ENCODE peak calls at places on chromosome 16, in six cellular contexts. One of them, this sample, is unnamed.

GRCh38 chr16:76176153-76176552 is 101.0 kb upstream of the CNTNAP4 start:
- DNase-seq in activated T-cell treated with anti-CD3 and anti-CD28 coated beads for 1 hour: no peak
- DNase-seq in naive thymus-derived CD4-positive, alpha-beta T cell: no peak
- DNase-seq in DMS153: no peak
- DNase-seq in neuronal stem cell: no peak
- DNase-seq in fibroblast of gingiva: no peak
- DNase-seq in this sample: no peak

GRCh38 chr16:67661101-67661661 is 421 bp downstream of the PARD6A start:
- DNase-seq in neuronal stem cell: peak
- DNase-seq in DMS153: peak
- DNase-seq in fibroblast of gingiva: no peak
- DNase-seq in activated T-cell treated with anti-CD3 and anti-CD28 coated beads for 1 hour: no peak
- DNase-seq in naive thymus-derived CD4-positive, alpha-beta T cell: no peak
- DNase-seq in this sample: peak

GRCh38 chr16:89945654-89946053 is 2.9 kb upstream of the DEF8 start:
- DNase-seq in neuronal stem cell: no peak
- DNase-seq in naive thymus-derived CD4-positive, alpha-beta T cell: no peak
- DNase-seq in fibroblast of gingiva: no peak
- DNase-seq in activated T-cell treated with anti-CD3 and anti-CD28 coated beads for 1 hour: no peak
- DNase-seq in DMS153: peak
- DNase-seq in this sample: no peak

GRCh38 chr16:86647561-86647960 is 69.2 kb downstream of the FOXL1 start:
- DNase-seq in DMS153: no peak
- DNase-seq in naive thymus-derived CD4-positive, alpha-beta T cell: no peak
- DNase-seq in fibroblast of gingiva: no peak
- DNase-seq in activated T-cell treated with anti-CD3 and anti-CD28 coated beads for 1 hour: no peak
- DNase-seq in neuronal stem cell: no peak
- DNase-seq in this sample: no peak

GRCh38 chr16:56871172-56871593 is 6.2 kb downstream of the SLC12A3 start:
- DNase-seq in DMS153: no peak
- DNase-seq in naive thymus-derived CD4-positive, alpha-beta T cell: no peak
- DNase-seq in activated T-cell treated with anti-CD3 and anti-CD28 coated beads for 1 hour: no peak
- DNase-seq in neuronal stem cell: no peak
- DNase-seq in fibroblast of gingiva: peak
- DNase-seq in this sample: peak

GRCh38 chr16:88596477-88596876 is 26.3 kb downstream of the ZC3H18 start:
- DNase-seq in naive thymus-derived CD4-positive, alpha-beta T cell: no peak
- DNase-seq in neuronal stem cell: no peak
- DNase-seq in activated T-cell treated with anti-CD3 and anti-CD28 coated beads for 1 hour: no peak
- DNase-seq in fibroblast of gingiva: no peak
- DNase-seq in DMS153: no peak
- DNase-seq in this sample: peak

GRCh38 chr16:47713225-47713595 is 252.1 kb downstream of the PHKB start:
- DNase-seq in activated T-cell treated with anti-CD3 and anti-CD28 coated beads for 1 hour: no peak
- DNase-seq in DMS153: no peak
- DNase-seq in neuronal stem cell: no peak
- DNase-seq in naive thymus-derived CD4-positive, alpha-beta T cell: no peak
- DNase-seq in fibroblast of gingiva: peak
- DNase-seq in this sample: peak

GRCh38 chr16:19672378-19672777 is 45.6 kb downstream of the KNOP1 start:
- DNase-seq in DMS153: no peak
- DNase-seq in activated T-cell treated with anti-CD3 and anti-CD28 coated beads for 1 hour: no peak
- DNase-seq in naive thymus-derived CD4-positive, alpha-beta T cell: no peak
- DNase-seq in fibroblast of gingiva: no peak
- DNase-seq in neuronal stem cell: no peak
- DNase-seq in this sample: no peak

GRCh38 chr16:64545769-64546168 is 576.1 kb downstream of the CDH11 start:
- DNase-seq in neuronal stem cell: no peak
- DNase-seq in DMS153: no peak
- DNase-seq in fibroblast of gingiva: no peak
- DNase-seq in activated T-cell treated with anti-CD3 and anti-CD28 coated beads for 1 hour: no peak
- DNase-seq in naive thymus-derived CD4-positive, alpha-beta T cell: no peak
- DNase-seq in this sample: no peak

GRCh38 chr16:68086336-68086821 is 1.2 kb downstream of the NFATC3 start:
- DNase-seq in DMS153: no peak
- DNase-seq in activated T-cell treated with anti-CD3 and anti-CD28 coated beads for 1 hour: no peak
- DNase-seq in naive thymus-derived CD4-positive, alpha-beta T cell: no peak
- DNase-seq in fibroblast of gingiva: peak
- DNase-seq in neuronal stem cell: no peak
- DNase-seq in this sample: no peak

GRCh38 chr16:55842369-55843104 is 9.6 kb upstream of the CES1 start:
- DNase-seq in fibroblast of gingiva: no peak
- DNase-seq in naive thymus-derived CD4-positive, alpha-beta T cell: peak
- DNase-seq in neuronal stem cell: peak
- DNase-seq in activated T-cell treated with anti-CD3 and anti-CD28 coated beads for 1 hour: no peak
- DNase-seq in DMS153: peak
- DNase-seq in this sample: peak

GRCh38 chr16:86898386-86898785 is 320.0 kb downstream of the FOXL1 start:
- DNase-seq in naive thymus-derived CD4-positive, alpha-beta T cell: no peak
- DNase-seq in activated T-cell treated with anti-CD3 and anti-CD28 coated beads for 1 hour: no peak
- DNase-seq in fibroblast of gingiva: no peak
- DNase-seq in neuronal stem cell: no peak
- DNase-seq in DMS153: no peak
- DNase-seq in this sample: no peak

GRCh38 chr16:68194263-68194662 is 41.7 kb downstream of the ESRP2 start:
- DNase-seq in neuronal stem cell: no peak
- DNase-seq in DMS153: no peak
- DNase-seq in activated T-cell treated with anti-CD3 and anti-CD28 coated beads for 1 hour: no peak
- DNase-seq in fibroblast of gingiva: no peak
- DNase-seq in naive thymus-derived CD4-positive, alpha-beta T cell: no peak
- DNase-seq in this sample: no peak

GRCh38 chr16:18950469-18951185 is 24.4 kb upstream of the SMG1 start:
- DNase-seq in fibroblast of gingiva: no peak
- DNase-seq in DMS153: no peak
- DNase-seq in naive thymus-derived CD4-positive, alpha-beta T cell: no peak
- DNase-seq in activated T-cell treated with anti-CD3 and anti-CD28 coated beads for 1 hour: no peak
- DNase-seq in neuronal stem cell: no peak
- DNase-seq in this sample: no peak

GRCh38 chr16:84294196-84295142 is at the start of gene WFDC1:
- DNase-seq in fibroblast of gingiva: peak
- DNase-seq in neuronal stem cell: no peak
- DNase-seq in naive thymus-derived CD4-positive, alpha-beta T cell: no peak
- DNase-seq in activated T-cell treated with anti-CD3 and anti-CD28 coated beads for 1 hour: no peak
- DNase-seq in DMS153: no peak
- DNase-seq in this sample: no peak

GRCh38 chr16:30040221-30040620 is 9.2 kb upstream of the TLCD3B start:
- DNase-seq in activated T-cell treated with anti-CD3 and anti-CD28 coated beads for 1 hour: no peak
- DNase-seq in neuronal stem cell: no peak
- DNase-seq in fibroblast of gingiva: no peak
- DNase-seq in naive thymus-derived CD4-positive, alpha-beta T cell: no peak
- DNase-seq in DMS153: no peak
- DNase-seq in this sample: no peak

GRCh38 chr16:82643136-82643535 is 16.4 kb downstream of the CDH13 start:
- DNase-seq in activated T-cell treated with anti-CD3 and anti-CD28 coated beads for 1 hour: no peak
- DNase-seq in naive thymus-derived CD4-positive, alpha-beta T cell: no peak
- DNase-seq in neuronal stem cell: no peak
- DNase-seq in DMS153: peak
- DNase-seq in fibroblast of gingiva: no peak
- DNase-seq in this sample: no peak

GRCh38 chr16:46857261-46857962 is 26.4 kb upstream of the C16orf87 start:
- DNase-seq in naive thymus-derived CD4-positive, alpha-beta T cell: no peak
- DNase-seq in DMS153: no peak
- DNase-seq in neuronal stem cell: no peak
- DNase-seq in activated T-cell treated with anti-CD3 and anti-CD28 coated beads for 1 hour: no peak
- DNase-seq in fibroblast of gingiva: peak
- DNase-seq in this sample: no peak

GRCh38 chr16:23074423-23074822 is 74.8 kb downstream of the USP31 start:
- DNase-seq in activated T-cell treated with anti-CD3 and anti-CD28 coated beads for 1 hour: no peak
- DNase-seq in naive thymus-derived CD4-positive, alpha-beta T cell: no peak
- DNase-seq in fibroblast of gingiva: no peak
- DNase-seq in DMS153: no peak
- DNase-seq in neuronal stem cell: no peak
- DNase-seq in this sample: no peak

GRCh38 chr16:89565506-89566372 is 5.3 kb downstream of the RPL13 start:
- DNase-seq in neuronal stem cell: no peak
- DNase-seq in DMS153: no peak
- DNase-seq in fibroblast of gingiva: peak
- DNase-seq in naive thymus-derived CD4-positive, alpha-beta T cell: peak
- DNase-seq in activated T-cell treated with anti-CD3 and anti-CD28 coated beads for 1 hour: no peak
- DNase-seq in this sample: peak